ENCODE peak calls at places on chromosomes 3 and 15, in eight cellular contexts. One of them, this sample, is unnamed.

GRCh38 chr3:119955972-119956371 is 138.3 kb downstream of the GSK3B start:
- DNase-seq in A549: no peak
- DNase-seq in WTC11: no peak
- DNase-seq in NB4: no peak
- DNase-seq in HCT116: no peak
- DNase-seq in H1: no peak
- DNase-seq in K562: no peak
- DNase-seq in SK-N-SH: no peak
- DNase-seq in this sample: no peak

GRCh38 chr3:24713516-24713915 is 218.9 kb upstream of the THRB start:
- DNase-seq in A549: no peak
- DNase-seq in WTC11: no peak
- DNase-seq in NB4: no peak
- DNase-seq in HCT116: no peak
- DNase-seq in H1: no peak
- DNase-seq in K562: no peak
- DNase-seq in SK-N-SH: no peak
- DNase-seq in this sample: no peak

GRCh38 chr3:72008226-72008996 is 223.5 kb upstream of the PROK2 start:
- DNase-seq in A549: no peak
- DNase-seq in WTC11: no peak
- DNase-seq in NB4: peak
- DNase-seq in HCT116: no peak
- DNase-seq in H1: no peak
- DNase-seq in K562: peak
- DNase-seq in SK-N-SH: no peak
- DNase-seq in this sample: no peak

GRCh38 chr3:31821118-31821517 is 159.9 kb downstream of the OSBPL10 start:
- DNase-seq in A549: no peak
- DNase-seq in WTC11: no peak
- DNase-seq in NB4: no peak
- DNase-seq in HCT116: no peak
- DNase-seq in H1: no peak
- DNase-seq in K562: no peak
- DNase-seq in SK-N-SH: no peak
- DNase-seq in this sample: no peak

GRCh38 chr15:75389791-75390382 is 21.5 kb upstream of the MAN2C1 start:
- DNase-seq in A549: no peak
- DNase-seq in WTC11: no peak
- DNase-seq in NB4: no peak
- DNase-seq in HCT116: no peak
- DNase-seq in H1: no peak
- DNase-seq in K562: no peak
- DNase-seq in SK-N-SH: no peak
- DNase-seq in this sample: no peak

GRCh38 chr15:26867199-26868007 is 541 bp downstream of the GABRA5 start:
- DNase-seq in A549: peak
- DNase-seq in WTC11: peak
- DNase-seq in NB4: no peak
- DNase-seq in HCT116: no peak
- DNase-seq in H1: peak
- DNase-seq in K562: no peak
- DNase-seq in SK-N-SH: peak
- DNase-seq in this sample: no peak

GRCh38 chr3:124467980-124468902 is 262.0 kb upstream of the UMPS start:
- DNase-seq in A549: peak
- DNase-seq in WTC11: peak
- DNase-seq in NB4: peak
- DNase-seq in HCT116: peak
- DNase-seq in H1: peak
- DNase-seq in K562: peak
- DNase-seq in SK-N-SH: peak
- DNase-seq in this sample: peak

GRCh38 chr15:25671132-25671531 is 192.0 kb downstream of the ATP10A start:
- DNase-seq in A549: no peak
- DNase-seq in WTC11: no peak
- DNase-seq in NB4: no peak
- DNase-seq in HCT116: no peak
- DNase-seq in H1: no peak
- DNase-seq in K562: no peak
- DNase-seq in SK-N-SH: no peak
- DNase-seq in this sample: no peak

GRCh38 chr3:116034071-116034470 is 410.8 kb downstream of the GAP43 start:
- DNase-seq in A549: no peak
- DNase-seq in WTC11: no peak
- DNase-seq in NB4: no peak
- DNase-seq in HCT116: no peak
- DNase-seq in H1: no peak
- DNase-seq in K562: no peak
- DNase-seq in SK-N-SH: no peak
- DNase-seq in this sample: no peak

GRCh38 chr3:68271145-68271544 is 616.7 kb upstream of the SUCLG2 start:
- DNase-seq in A549: no peak
- DNase-seq in WTC11: no peak
- DNase-seq in NB4: no peak
- DNase-seq in HCT116: no peak
- DNase-seq in H1: no peak
- DNase-seq in K562: no peak
- DNase-seq in SK-N-SH: no peak
- DNase-seq in this sample: no peak

GRCh38 chr3:104102386-104102785 is 1264.3 kb upstream of the ALCAM start:
- DNase-seq in A549: peak
- DNase-seq in WTC11: no peak
- DNase-seq in NB4: peak
- DNase-seq in HCT116: peak
- DNase-seq in H1: peak
- DNase-seq in K562: no peak
- DNase-seq in SK-N-SH: no peak
- DNase-seq in this sample: peak

GRCh38 chr15:99536422-99537033 is 29.3 kb upstream of the MEF2A start:
- DNase-seq in A549: peak
- DNase-seq in WTC11: no peak
- DNase-seq in NB4: no peak
- DNase-seq in HCT116: peak
- DNase-seq in H1: no peak
- DNase-seq in K562: no peak
- DNase-seq in SK-N-SH: no peak
- DNase-seq in this sample: peak

GRCh38 chr3:111521881-111522280 is 20.1 kb upstream of the CD96 start:
- DNase-seq in A549: no peak
- DNase-seq in WTC11: no peak
- DNase-seq in NB4: no peak
- DNase-seq in HCT116: no peak
- DNase-seq in H1: no peak
- DNase-seq in K562: no peak
- DNase-seq in SK-N-SH: no peak
- DNase-seq in this sample: no peak

GRCh38 chr3:111517801-111518200 is 24.2 kb upstream of the CD96 start:
- DNase-seq in A549: no peak
- DNase-seq in WTC11: no peak
- DNase-seq in NB4: no peak
- DNase-seq in HCT116: no peak
- DNase-seq in H1: no peak
- DNase-seq in K562: no peak
- DNase-seq in SK-N-SH: no peak
- DNase-seq in this sample: no peak

GRCh38 chr3:111519193-111519592 is 22.8 kb upstream of the CD96 start:
- DNase-seq in A549: no peak
- DNase-seq in WTC11: no peak
- DNase-seq in NB4: no peak
- DNase-seq in HCT116: no peak
- DNase-seq in H1: no peak
- DNase-seq in K562: no peak
- DNase-seq in SK-N-SH: no peak
- DNase-seq in this sample: no peak
- TF ChIP-seq MAX in A549: no peak
- TF ChIP-seq MAX in WTC11: no peak
- TF ChIP-seq MAX in NB4: no peak
- TF ChIP-seq MAX in HCT116: no peak
- TF ChIP-seq MAX in H1: no peak
- TF ChIP-seq MAX in K562: no peak
- TF ChIP-seq MAX in SK-N-SH: no peak
- TF ChIP-seq MAX in this sample: no peak

DNA sequence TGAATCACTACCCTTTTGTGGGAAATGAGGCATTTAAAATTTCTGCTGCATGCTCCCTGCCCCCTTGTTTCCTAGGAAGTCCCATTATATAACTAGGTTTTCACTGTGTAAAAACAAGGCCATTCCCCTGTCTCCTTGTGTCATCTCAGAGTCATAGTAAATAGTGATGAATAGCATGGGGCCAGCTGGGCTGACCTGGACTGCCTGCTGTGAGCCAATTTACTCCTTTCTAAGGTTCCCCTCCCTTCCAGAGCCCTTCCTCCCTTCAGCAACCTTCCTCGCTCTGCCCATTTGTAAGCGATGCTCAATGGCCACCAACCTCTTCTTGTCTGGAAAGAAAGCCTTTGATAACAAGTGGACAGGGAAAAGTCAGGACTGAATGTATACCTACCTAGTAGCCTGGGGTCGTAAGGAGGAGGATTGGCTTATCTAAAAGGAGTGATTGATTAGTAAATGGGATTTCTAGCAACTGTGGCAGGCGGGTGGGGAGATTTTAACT is 11.7 kb downstream of the ITGA11 start:
- DNase-seq in A549: no peak
- DNase-seq in WTC11: no peak
- DNase-seq in NB4: no peak
- DNase-seq in HCT116: no peak
- DNase-seq in H1: peak
- DNase-seq in K562: no peak
- DNase-seq in SK-N-SH: no peak
- DNase-seq in this sample: no peak
- TF ChIP-seq MAX in A549: peak
- TF ChIP-seq MAX in WTC11: no peak
- TF ChIP-seq MAX in NB4: no peak
- TF ChIP-seq MAX in HCT116: no peak
- TF ChIP-seq MAX in H1: no peak
- TF ChIP-seq MAX in K562: no peak
- TF ChIP-seq MAX in SK-N-SH: no peak
- TF ChIP-seq MAX in this sample: no peak

GRCh38 chr15:28902856-28903255 is 17.1 kb downstream of the APBA2 start:
- DNase-seq in A549: no peak
- DNase-seq in WTC11: no peak
- DNase-seq in NB4: no peak
- DNase-seq in HCT116: no peak
- DNase-seq in H1: no peak
- DNase-seq in K562: no peak
- DNase-seq in SK-N-SH: no peak
- DNase-seq in this sample: no peak
- TF ChIP-seq MAX in A549: no peak
- TF ChIP-seq MAX in WTC11: no peak
- TF ChIP-seq MAX in NB4: no peak
- TF ChIP-seq MAX in HCT116: no peak
- TF ChIP-seq MAX in H1: no peak
- TF ChIP-seq MAX in K562: no peak
- TF ChIP-seq MAX in SK-N-SH: no peak
- TF ChIP-seq MAX in this sample: no peak

GRCh38 chr3:158479051-158479450 is 91.9 kb upstream of the MLF1 start:
- DNase-seq in A549: no peak
- DNase-seq in WTC11: no peak
- DNase-seq in NB4: no peak
- DNase-seq in HCT116: no peak
- DNase-seq in H1: no peak
- DNase-seq in K562: no peak
- DNase-seq in SK-N-SH: no peak
- DNase-seq in this sample: no peak
- TF ChIP-seq MAX in A549: no peak
- TF ChIP-seq MAX in WTC11: no peak
- TF ChIP-seq MAX in NB4: no peak
- TF ChIP-seq MAX in HCT116: no peak
- TF ChIP-seq MAX in H1: no peak
- TF ChIP-seq MAX in K562: no peak
- TF ChIP-seq MAX in SK-N-SH: no peak
- TF ChIP-seq MAX in this sample: no peak